ENCODE peak calls at places on chromosomes 2 and 18, in ten cellular contexts. S is testis, D is HepG2, Z is prostate gland, E is body of pancreas, O is H1, F is stomach, T is vagina, V is Peyer's patch, N is esophagus squamous epithelium. L is an unnamed sample.
A peak's percentile ranks its signal among the peaks of the same experiment; 100 is the strongest.

GRCh38 chr2:234686088-234686890 is 189.4 kb upstream of the ARL4C start:
- DNase-seq in Z (peak; percentile 36), E (no peak), S (no peak), O (peak; percentile 58), T (no peak), N (no peak), V (no peak), D (peak; percentile 50), F (no peak), L (no peak)

GRCh38 chr18:3814840-3815239 is 364.9 kb downstream of the TGIF1 start:
- DNase-seq in F (no peak), O (no peak), Z (no peak), D (no peak), V (no peak), T (no peak), E (no peak), S (no peak), N (no peak), L (no peak)

GRCh38 chr2:135851858-135852257 is 14.9 kb upstream of the LCT start:
- DNase-seq in N (no peak), F (no peak), Z (no peak), T (no peak), V (no peak), D (no peak), O (no peak), E (no peak), S (no peak), L (no peak)

GRCh38 chr2:188385857-188386256 is 94.2 kb downstream of the GULP1 start:
- DNase-seq in T (no peak), D (no peak), O (no peak), Z (no peak), V (no peak), S (no peak), E (no peak), F (no peak), N (no peak), L (no peak)

GRCh38 chr2:176997074-176997791 is 215.4 kb upstream of the HNRNPA3 start:
- DNase-seq in F (peak; percentile 26), O (no peak), D (peak; percentile 80), T (no peak), Z (no peak), S (no peak), E (no peak), N (no peak), V (no peak), L (no peak)

GRCh38 chr2:36482576-36483214 is 115.3 kb downstream of the FEZ2 start:
- DNase-seq in N (no peak), F (no peak), V (no peak), D (peak; percentile 76), S (no peak), Z (peak; percentile 68), O (no peak), E (peak; percentile 18), T (no peak), L (no peak)

GRCh38 chr2:226489765-226490164 is 309.9 kb downstream of the IRS1 start:
- DNase-seq in E (no peak), N (no peak), F (no peak), Z (no peak), S (no peak), T (no peak), V (no peak), O (no peak), D (no peak), L (no peak)

GRCh38 chr18:76363451-76364120 is 131.5 kb downstream of the ZNF516 start:
- DNase-seq in N (no peak), D (peak; percentile 32), F (no peak), S (peak; percentile 28), T (no peak), V (no peak), O (no peak), Z (no peak), E (no peak), L (no peak)

GRCh38 chr2:199458017-199458805 is 472 bp upstream of the SATB2 start:
- DNase-seq in D (no peak), V (no peak), T (no peak), E (no peak), S (peak; percentile 44), O (peak; percentile 76), F (no peak), N (no peak), Z (no peak), L (no peak)
- TF ChIP-seq POLR2A in D (peak; percentile 43), V (no peak), T (no peak), E (no peak), S (no peak), O (no peak), F (no peak), N (no peak), Z (no peak), L (no peak)

GRCh38 chr2:112136081-112136480 is 2.1 kb upstream of the FBLN7 start:
- DNase-seq in D (no peak), F (no peak), T (no peak), V (no peak), Z (no peak), E (no peak), N (no peak), S (no peak), O (no peak), L (no peak)

GRCh38 chr2:112137516-112138142 is 556 bp upstream of the FBLN7 start:
- DNase-seq in V (no peak), N (no peak), Z (no peak), O (no peak), F (no peak), D (peak; percentile 35), E (no peak), T (no peak), S (no peak), L (no peak)

GRCh38 chr2:112140899-112141622 is 2.9 kb downstream of the FBLN7 start:
- DNase-seq in Z (no peak), N (no peak), F (no peak), O (no peak), E (no peak), T (no peak), S (peak; percentile 1), D (no peak), V (no peak), L (no peak)

GRCh38 chr2:112140413-112140802 is 2.2 kb downstream of the FBLN7 start:
- DNase-seq in F (no peak), D (no peak), Z (no peak), T (no peak), N (no peak), V (no peak), E (no peak), S (no peak), O (no peak), L (no peak)

DNA sequence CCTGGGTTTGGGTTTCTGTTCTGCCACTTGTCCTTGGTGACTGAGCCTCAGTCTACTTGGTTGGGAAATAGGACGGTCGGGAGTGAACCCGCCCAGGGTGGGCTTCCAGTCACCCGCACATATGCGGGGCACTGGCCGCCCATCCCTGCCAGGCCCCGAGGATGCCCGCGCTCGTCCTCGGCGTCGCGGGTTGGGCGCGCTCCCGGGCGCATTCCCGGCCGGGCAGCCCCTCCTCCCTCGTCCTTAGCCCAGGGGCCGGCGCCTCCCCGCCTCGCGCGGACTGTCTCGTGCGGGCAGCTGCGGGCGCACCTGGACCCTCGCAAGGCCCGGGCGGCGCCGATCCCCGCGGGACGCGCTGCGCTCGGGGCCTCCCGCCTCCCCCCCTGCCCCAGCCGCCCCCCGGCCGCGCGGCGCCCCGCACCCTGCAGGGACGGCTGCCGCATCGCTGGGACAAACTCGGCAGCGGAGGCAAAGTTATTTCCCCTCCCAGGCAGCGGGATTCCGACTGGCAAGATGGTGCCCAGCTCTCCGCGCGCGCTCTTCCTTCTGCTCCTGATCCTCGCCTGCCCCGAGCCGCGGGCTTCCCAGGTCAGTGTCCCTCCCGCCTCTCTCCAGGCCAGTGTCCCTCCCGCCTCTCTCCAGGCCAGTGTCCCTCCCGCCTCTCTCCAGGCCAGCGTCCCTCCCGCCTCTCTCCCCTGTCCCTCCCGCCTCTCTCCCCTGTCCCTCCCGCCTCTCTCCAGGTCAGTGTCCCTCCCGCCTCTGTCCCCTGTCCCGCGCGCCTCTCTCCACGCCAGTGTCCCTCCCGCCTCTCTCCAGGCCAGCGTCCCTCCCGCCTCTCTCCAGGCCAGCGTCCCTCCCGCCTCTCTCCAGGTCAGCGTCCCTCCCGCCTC is at the start of gene FBLN7:
- DNase-seq in F (no peak), D (no peak), E (no peak), N (no peak), S (no peak), O (no peak), V (no peak), T (no peak), Z (no peak), L (no peak)
- H3K27ac ChIP-seq in F (peak within 1 kb of the TSS; percentile 35), D (peak within 1 kb of the TSS; percentile 54), E (no peak within 1 kb of the TSS), N (peak within 1 kb of the TSS; percentile 25), S (no peak within 1 kb of the TSS), O (no peak within 1 kb of the TSS), V (no peak within 1 kb of the TSS), T (peak within 1 kb of the TSS; percentile 32), Z (no peak within 1 kb of the TSS), L (no peak within 1 kb of the TSS)

GRCh38 chr2:174846218-174846617 is 81.9 kb upstream of the CHRNA1 start:
- DNase-seq in S (no peak), F (no peak), T (no peak), E (no peak), D (no peak), Z (no peak), N (no peak), V (no peak), O (no peak), L (no peak)
- H3K4me3 ChIP-seq in S (no peak overlapping the region), F (no peak overlapping the region), T (no peak overlapping the region), E (no peak overlapping the region), D (no peak overlapping the region), Z (no peak overlapping the region), N (no peak overlapping the region), V (no peak overlapping the region), O (peak overlapping the region; percentile 47), L (no peak overlapping the region)

GRCh38 chr2:96501471-96501874 is 3.7 kb downstream of the NEURL3 start:
- DNase-seq in N (no peak), E (no peak), F (no peak), S (no peak), O (no peak), V (no peak), T (no peak), D (no peak), Z (no peak), L (no peak)

GRCh38 chr2:96501886-96502810 is 3.0 kb downstream of the NEURL3 start:
- DNase-seq in V (no peak), E (peak; percentile 21), T (no peak), Z (no peak), O (peak; percentile 44), F (no peak), S (no peak), N (no peak), D (peak; percentile 49), L (no peak)

GRCh38 chr2:96503637-96504243 is 1.4 kb downstream of the NEURL3 start:
- DNase-seq in T (peak; percentile 72), Z (no peak), E (no peak), D (no peak), O (peak; percentile 41), F (no peak), N (no peak), S (no peak), V (no peak), L (no peak)

GRCh38 chr2:96505231-96505889 is at the start of gene NEURL3:
- DNase-seq in T (peak; percentile 78), Z (peak; percentile 55), S (no peak), E (peak; percentile 56), N (no peak), F (no peak), O (peak; percentile 32), D (peak; percentile 75), V (peak; percentile 15), L (no peak)

DNA sequence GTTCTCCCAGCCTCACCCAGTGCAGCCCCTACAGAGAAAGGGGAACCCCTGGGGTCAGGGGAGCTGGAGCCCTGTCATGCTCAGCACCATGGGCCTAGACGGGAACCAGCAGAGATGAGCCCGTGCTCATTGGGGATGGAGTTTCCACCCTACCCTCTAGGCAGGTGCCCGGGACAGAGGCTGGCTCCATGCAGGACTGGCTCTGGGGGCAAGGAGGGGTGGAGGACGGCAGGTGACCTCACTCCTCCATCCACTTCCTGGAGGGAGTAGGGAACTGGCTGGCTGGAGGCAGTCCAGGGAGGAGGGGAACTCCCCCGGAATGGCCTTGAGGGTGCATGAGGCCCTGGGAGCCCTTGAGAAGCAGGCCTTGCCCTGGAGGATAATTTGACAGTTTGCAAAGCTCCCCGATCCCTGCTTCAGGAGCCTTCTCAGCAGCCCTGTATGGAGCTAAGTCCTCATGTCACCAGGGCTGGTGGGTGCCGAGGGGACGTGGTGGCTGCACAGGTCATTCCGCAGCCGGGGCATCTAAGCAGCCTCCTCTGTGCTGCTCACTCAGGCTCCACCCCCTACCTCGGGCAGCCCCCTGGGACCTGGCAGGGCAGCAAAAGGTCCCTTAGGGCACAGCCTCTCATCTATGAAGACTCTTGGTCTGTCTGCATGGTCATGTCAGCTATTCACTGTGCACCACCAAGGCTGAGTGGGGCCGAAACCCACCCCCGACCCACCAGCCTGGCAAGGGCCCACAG is 2.1 kb downstream of the NEURL3 start:
- DNase-seq in N (no peak), Z (no peak), S (peak; percentile 85), E (peak; percentile 75), V (no peak), T (no peak), O (peak; percentile 40), D (no peak), F (no peak), L (peak; percentile 61)
- TF ChIP-seq POLR2A in N (no peak), Z (no peak), S (no peak), E (peak; percentile 28), V (no peak), T (no peak), O (no peak), D (no peak), F (no peak), L (no peak)

L was measured in ovary.